ENCODE peak calls at places on chromosomes 12 and 14, in ten cellular contexts. E, A, N, K, J, V, U, Q, O and F are unnamed samples.

GRCh38 chr12:510071-510825 is 50.5 kb downstream of the B4GALNT3 start:
- DNase-seq in E (peak; percentile 66), A (no peak), N (peak; percentile 62), K (no peak), J (peak; percentile 53), V (no peak), U (no peak), Q (no peak), O (no peak), F (no peak)

GRCh38 chr14:28773917-28774691 is 7.5 kb downstream of the FOXG1 start:
- DNase-seq in E (no peak), A (no peak), N (no peak), K (no peak), J (no peak), V (no peak), U (no peak), Q (no peak), O (no peak), F (no peak)

GRCh38 chr14:29310757-29311156 is 544.2 kb downstream of the FOXG1 start:
- DNase-seq in E (no peak), A (no peak), N (no peak), K (no peak), J (no peak), V (no peak), U (no peak), Q (no peak), O (no peak), F (no peak)

GRCh38 chr14:33612184-33612479 is 338.7 kb downstream of the EGLN3 start:
- DNase-seq in E (no peak), A (no peak), N (no peak), K (no peak), J (no peak), V (no peak), U (no peak), Q (no peak), O (no peak), F (no peak)

GRCh38 chr14:102591372-102591943 is 991 bp upstream of the RCOR1 start:
- DNase-seq in E (peak; percentile 28), A (peak; percentile 47), N (peak; percentile 70), K (no peak), J (peak; percentile 34), V (peak; percentile 69), U (peak; percentile 45), Q (peak; percentile 66), O (no peak), F (peak; percentile 27)

GRCh38 chr14:84770030-84770429 is 759.9 kb upstream of the FLRT2 start:
- DNase-seq in E (no peak), A (no peak), N (no peak), K (no peak), J (no peak), V (no peak), U (no peak), Q (no peak), O (no peak), F (no peak)

GRCh38 chr12:29725587-29726320 is 58.0 kb downstream of the TMTC1 start:
- DNase-seq in E (no peak), A (peak; percentile 50), N (no peak), K (no peak), J (peak; percentile 17), V (no peak), U (peak; percentile 29), Q (no peak), O (no peak), F (no peak)

GRCh38 chr12:27796093-27796492 is 16.1 kb upstream of the MANSC4 start:
- DNase-seq in E (no peak), A (no peak), N (no peak), K (no peak), J (no peak), V (no peak), U (no peak), Q (no peak), O (no peak), F (no peak)

GRCh38 chr14:56808314-56809201 is 1.7 kb downstream of the OTX2 start:
- DNase-seq in E (no peak), A (no peak), N (no peak), K (no peak), J (no peak), V (no peak), U (no peak), Q (no peak), O (no peak), F (no peak)

GRCh38 chr12:66036317-66036716 is 94.2 kb downstream of the LLPH start:
- DNase-seq in E (no peak), A (no peak), N (no peak), K (no peak), J (peak; percentile 42), V (no peak), U (peak; percentile 74), Q (no peak), O (no peak), F (no peak)

GRCh38 chr12:113537041-113537750 is 65.5 kb upstream of the LHX5 start:
- DNase-seq in E (no peak), A (no peak), N (no peak), K (no peak), J (no peak), V (no peak), U (no peak), Q (no peak), O (no peak), F (no peak)

GRCh38 chr12:95218164-95218851 is 701 bp downstream of the VEZT start:
- DNase-seq in E (no peak), A (peak; percentile 75), N (no peak), K (no peak), J (peak; percentile 11), V (no peak), U (no peak), Q (no peak), O (no peak), F (no peak)

GRCh38 chr12:93314177-93314497 is 63.6 kb upstream of the NUDT4 start:
- DNase-seq in E (no peak), A (no peak), N (no peak), K (no peak), J (no peak), V (no peak), U (no peak), Q (no peak), O (no peak), F (no peak)
- H3K4me1 ChIP-seq in E (peaks cover 9% of the 10 kb centered on the region), A (no peaks in the 10 kb centered on the region), N (no peaks in the 10 kb centered on the region), K (peaks cover 1% of the 10 kb centered on the region), J (peaks cover 3% of the 10 kb centered on the region), V (peaks cover 3% of the 10 kb centered on the region), U (no peaks in the 10 kb centered on the region), Q (peaks cover 12% of the 10 kb centered on the region), O (no peaks in the 10 kb centered on the region), F (no peaks in the 10 kb centered on the region)

GRCh38 chr14:21102472-21103164 is 1.8 kb downstream of the TMEM253 start:
- DNase-seq in E (no peak), A (no peak), N (no peak), K (peak; percentile 66), J (no peak), V (no peak), U (no peak), Q (no peak), O (no peak), F (peak; percentile 11)

GRCh38 chr14:21104448-21105060 is 3.7 kb downstream of the TMEM253 start:
- DNase-seq in E (peak; percentile 83), A (peak; percentile 73), N (peak; percentile 90), K (peak; percentile 85), J (peak; percentile 78), V (peak; percentile 79), U (peak; percentile 84), Q (peak; percentile 81), O (no peak), F (peak; percentile 71)

GRCh38 chr14:21103165-21103709 is 2.4 kb downstream of the TMEM253 start:
- DNase-seq in E (no peak), A (no peak), N (no peak), K (peak; percentile 50), J (no peak), V (no peak), U (no peak), Q (no peak), O (no peak), F (no peak)

GRCh38 chr14:21105095-21105494 is 4.2 kb downstream of the TMEM253 start:
- DNase-seq in E (no peak), A (no peak), N (no peak), K (peak; percentile 69), J (no peak), V (no peak), U (no peak), Q (no peak), O (no peak), F (no peak)

GRCh38 chr14:21103710-21104447 is 3.0 kb downstream of the TMEM253 start:
- DNase-seq in E (peak; percentile 96), A (peak; percentile 97), N (peak; percentile 98), K (peak; percentile 98), J (peak; percentile 96), V (peak; percentile 95), U (peak; percentile 97), Q (peak; percentile 96), O (peak; percentile 91), F (peak; percentile 97)
- TF ChIP-seq POLR2A in E (peak; percentile 51), A (peak; percentile 94), N (no peak), K (no peak), J (peak; percentile 85), V (peak; percentile 69), U (peak; percentile 67), Q (peak; percentile 79), O (peak; percentile 93), F (peak; percentile 75)

DNA sequence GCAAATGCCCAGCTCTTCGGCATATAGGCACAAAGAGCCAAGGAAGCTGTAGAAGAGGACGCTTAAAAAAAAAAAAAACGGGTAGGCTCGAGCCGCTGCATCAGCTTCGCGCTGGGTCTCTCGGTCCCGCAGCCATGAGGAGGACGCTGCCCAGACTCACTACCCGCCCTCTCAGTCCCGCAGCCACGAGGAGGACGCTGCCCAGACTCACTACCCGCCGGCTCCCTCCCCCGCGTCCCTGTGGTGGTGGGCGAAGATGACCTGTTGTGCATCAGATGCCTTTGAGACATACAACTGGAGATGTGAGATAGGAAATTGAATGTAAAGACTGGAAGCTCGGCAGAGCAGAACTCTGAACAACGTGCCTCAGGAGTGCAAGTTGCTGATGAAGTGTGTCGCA is 11.4 kb upstream of the SPSB2 start:
- DNase-seq in E (no peak), A (no peak), N (no peak), K (no peak), J (no peak), V (no peak), U (no peak), Q (no peak), O (no peak), F (no peak)
- H3K4me1 ChIP-seq in E (peaks cover 12% of the 10 kb centered on the region), A (no peaks in the 10 kb centered on the region), N (no peaks in the 10 kb centered on the region), K (no peaks in the 10 kb centered on the region), J (peaks cover 8% of the 10 kb centered on the region), V (no peaks in the 10 kb centered on the region), U (no peaks in the 10 kb centered on the region), Q (peaks cover 28% of the 10 kb centered on the region), O (no peaks in the 10 kb centered on the region), F (no peaks in the 10 kb centered on the region)

DNA sequence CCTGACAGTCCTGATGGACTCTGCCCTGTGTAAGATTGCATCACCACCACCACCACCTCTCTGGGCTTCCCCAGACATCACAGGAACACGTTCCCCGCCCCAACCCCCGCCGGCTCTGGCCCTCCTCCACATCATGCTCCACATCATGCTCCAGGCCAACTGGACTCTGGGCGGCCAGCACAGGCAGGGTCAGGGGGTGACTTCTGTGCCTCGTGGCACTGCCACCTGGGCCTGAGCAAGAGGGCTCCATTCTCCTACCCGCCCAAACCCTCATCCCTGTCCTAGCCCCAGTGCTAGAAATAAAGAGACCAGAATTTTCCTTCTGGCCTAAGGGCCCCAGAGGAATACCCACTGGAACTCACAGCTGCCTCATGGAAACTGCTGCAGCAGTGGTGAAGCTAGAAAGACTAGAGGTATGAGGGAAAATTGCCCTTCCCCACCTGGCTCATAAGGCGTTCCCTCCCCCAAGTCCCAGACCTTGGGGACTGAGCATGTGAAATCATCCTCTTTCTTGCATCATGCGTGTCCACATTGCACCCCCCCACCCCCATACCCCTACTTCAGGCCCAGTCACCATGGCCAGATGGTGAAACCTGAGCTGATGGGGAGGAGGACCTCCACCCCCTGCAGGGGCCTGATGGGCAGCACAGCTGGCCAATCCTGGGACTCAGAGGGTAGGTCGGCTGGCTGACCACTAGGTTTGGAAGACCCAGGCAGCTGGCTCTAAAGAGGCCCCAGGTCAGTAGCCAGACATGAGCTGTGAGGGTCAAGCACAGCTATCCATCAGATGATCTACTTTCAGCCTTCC is at the start of gene INHBE:
- DNase-seq in E (no peak), A (no peak), N (no peak), K (no peak), J (peak; percentile 63), V (no peak), U (no peak), Q (peak; percentile 95), O (no peak), F (no peak)
- TF ChIP-seq POLR2A in E (no peak), A (no peak), N (no peak), K (no peak), J (no peak), V (no peak), U (no peak), Q (peak; percentile 94), O (no peak), F (no peak)